ENCODE peak calls at places on chromosomes 5 and 9, in four cellular contexts. One of them, this sample, is unnamed.

GRCh38 chr5:170809551-170809950 is 26.0 kb downstream of the GABRP start:
- DNase-seq in HepG2: no peak
- DNase-seq in K562: peak; percentile 11
- DNase-seq in GM12878: no peak
- DNase-seq in this sample: peak; percentile 67

GRCh38 chr9:19102181-19102630 is 498 bp downstream of the HAUS6 start:
- DNase-seq in HepG2: peak; percentile 62
- DNase-seq in K562: peak; percentile 34
- DNase-seq in GM12878: no peak
- DNase-seq in this sample: peak; percentile 56

GRCh38 chr9:37144762-37145161 is 24.4 kb downstream of the ZCCHC7 start:
- DNase-seq in HepG2: peak; percentile 15
- DNase-seq in K562: peak; percentile 16
- DNase-seq in GM12878: peak; percentile 82
- DNase-seq in this sample: no peak

GRCh38 chr9:35859310-35859994 is 10.7 kb downstream of the OR13J1 start:
- DNase-seq in HepG2: no peak
- DNase-seq in K562: no peak
- DNase-seq in GM12878: no peak
- DNase-seq in this sample: no peak

GRCh38 chr9:130304141-130304540 is 38.6 kb downstream of the HMCN2 start:
- DNase-seq in HepG2: no peak
- DNase-seq in K562: no peak
- DNase-seq in GM12878: no peak
- DNase-seq in this sample: no peak

GRCh38 chr9:100196215-100196614 is 97.2 kb downstream of the INVS start:
- DNase-seq in HepG2: no peak
- DNase-seq in K562: no peak
- DNase-seq in GM12878: no peak
- DNase-seq in this sample: no peak

GRCh38 chr5:15425802-15426201 is 74.2 kb upstream of the FBXL7 start:
- DNase-seq in HepG2: no peak
- DNase-seq in K562: no peak
- DNase-seq in GM12878: no peak
- DNase-seq in this sample: no peak

GRCh38 chr5:150258126-150258525 is 31.4 kb downstream of the CAMK2A start:
- DNase-seq in HepG2: no peak
- DNase-seq in K562: no peak
- DNase-seq in GM12878: no peak
- DNase-seq in this sample: no peak

GRCh38 chr5:140628711-140629110 is 4.3 kb downstream of the CD14 start:
- DNase-seq in HepG2: no peak
- DNase-seq in K562: no peak
- DNase-seq in GM12878: no peak
- DNase-seq in this sample: no peak

GRCh38 chr9:79246170-79246569 is 325.6 kb upstream of the TLE4 start:
- DNase-seq in HepG2: no peak
- DNase-seq in K562: no peak
- DNase-seq in GM12878: no peak
- DNase-seq in this sample: no peak

GRCh38 chr9:126283799-126284465 is 42.7 kb upstream of the MVB12B start:
- DNase-seq in HepG2: no peak
- DNase-seq in K562: no peak
- DNase-seq in GM12878: no peak
- DNase-seq in this sample: no peak

GRCh38 chr9:127586537-127586936 is 25.5 kb upstream of the STXBP1 start:
- DNase-seq in HepG2: peak; percentile 75
- DNase-seq in K562: peak; percentile 77
- DNase-seq in GM12878: no peak
- DNase-seq in this sample: peak; percentile 79

GRCh38 chr5:148687427-148687826 is 33.1 kb upstream of the HTR4 start:
- DNase-seq in HepG2: peak; percentile 57
- DNase-seq in K562: peak; percentile 73
- DNase-seq in GM12878: no peak
- DNase-seq in this sample: peak; percentile 49

GRCh38 chr5:148685520-148686134 is 31.3 kb upstream of the HTR4 start:
- DNase-seq in HepG2: no peak
- DNase-seq in K562: no peak
- DNase-seq in GM12878: no peak
- DNase-seq in this sample: no peak

GRCh38 chr5:148690945-148691344 is 36.6 kb upstream of the HTR4 start:
- DNase-seq in HepG2: no peak
- DNase-seq in K562: no peak
- DNase-seq in GM12878: no peak
- DNase-seq in this sample: no peak

GRCh38 chr5:148688787-148689186 is 34.5 kb upstream of the HTR4 start:
- DNase-seq in HepG2: no peak
- DNase-seq in K562: no peak
- DNase-seq in GM12878: no peak
- DNase-seq in this sample: no peak

GRCh38 chr5:148687871-148688270 is 33.5 kb upstream of the HTR4 start:
- DNase-seq in HepG2: no peak
- DNase-seq in K562: no peak
- DNase-seq in GM12878: no peak
- DNase-seq in this sample: no peak
- TF ChIP-seq BHLHE40 in HepG2: no peak
- TF ChIP-seq BHLHE40 in K562: no peak
- TF ChIP-seq BHLHE40 in GM12878: no peak
- TF ChIP-seq BHLHE40 in this sample: no peak

DNA sequence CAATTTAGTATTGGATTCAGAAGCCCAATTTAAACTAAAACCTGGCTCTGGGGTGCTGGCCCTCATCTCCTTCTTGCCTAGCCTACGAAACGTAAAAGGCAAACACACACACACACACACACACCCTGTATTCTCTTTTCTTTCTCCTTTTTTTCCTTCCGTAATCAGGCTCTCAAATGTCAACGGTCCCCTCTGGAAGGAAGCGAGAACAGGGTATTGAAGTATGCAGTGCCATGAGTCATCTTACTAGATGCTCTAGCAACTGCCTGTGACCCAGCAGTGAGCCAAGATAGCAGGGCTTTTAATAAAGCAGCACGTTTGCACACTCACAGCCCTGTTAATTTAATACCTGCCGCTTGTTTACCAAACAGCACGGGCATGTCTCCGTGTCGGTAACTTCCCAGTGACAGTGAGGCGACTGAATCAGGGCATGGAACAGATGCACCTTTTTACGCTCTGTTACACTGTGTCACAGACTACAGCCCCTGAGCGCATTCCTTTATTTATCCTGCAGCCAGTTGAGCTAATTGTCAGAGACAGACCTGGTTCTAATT is 243.8 kb downstream of the BNC2 start:
- DNase-seq in HepG2: no peak
- DNase-seq in K562: no peak
- DNase-seq in GM12878: no peak
- DNase-seq in this sample: peak; percentile 20
- TF ChIP-seq FOXM1 in HepG2: no peak
- TF ChIP-seq FOXM1 in K562: no peak
- TF ChIP-seq FOXM1 in GM12878: no peak
- TF ChIP-seq FOXM1 in this sample: no peak

GRCh38 chr5:145619806-145620205 is 215.3 kb downstream of the PRELID2 start:
- DNase-seq in HepG2: no peak
- DNase-seq in K562: no peak
- DNase-seq in GM12878: no peak
- DNase-seq in this sample: no peak
- TF ChIP-seq BHLHE40 in HepG2: no peak
- TF ChIP-seq BHLHE40 in K562: no peak
- TF ChIP-seq BHLHE40 in GM12878: no peak
- TF ChIP-seq BHLHE40 in this sample: no peak

GRCh38 chr5:54766748-54767147 is 218.6 kb downstream of the ESM1 start:
- DNase-seq in HepG2: no peak
- DNase-seq in K562: no peak
- DNase-seq in GM12878: no peak
- DNase-seq in this sample: no peak

GRCh38 chr5:54764102-54764501 is 221.3 kb downstream of the ESM1 start:
- DNase-seq in HepG2: no peak
- DNase-seq in K562: no peak
- DNase-seq in GM12878: no peak
- DNase-seq in this sample: no peak

GRCh38 chr5:54765327-54765726 is 220.1 kb downstream of the ESM1 start:
- DNase-seq in HepG2: no peak
- DNase-seq in K562: no peak
- DNase-seq in GM12878: no peak
- DNase-seq in this sample: no peak

GRCh38 chr5:54761213-54761701 is 224.1 kb downstream of the ESM1 start:
- DNase-seq in HepG2: no peak
- DNase-seq in K562: no peak
- DNase-seq in GM12878: no peak
- DNase-seq in this sample: no peak

DNA sequence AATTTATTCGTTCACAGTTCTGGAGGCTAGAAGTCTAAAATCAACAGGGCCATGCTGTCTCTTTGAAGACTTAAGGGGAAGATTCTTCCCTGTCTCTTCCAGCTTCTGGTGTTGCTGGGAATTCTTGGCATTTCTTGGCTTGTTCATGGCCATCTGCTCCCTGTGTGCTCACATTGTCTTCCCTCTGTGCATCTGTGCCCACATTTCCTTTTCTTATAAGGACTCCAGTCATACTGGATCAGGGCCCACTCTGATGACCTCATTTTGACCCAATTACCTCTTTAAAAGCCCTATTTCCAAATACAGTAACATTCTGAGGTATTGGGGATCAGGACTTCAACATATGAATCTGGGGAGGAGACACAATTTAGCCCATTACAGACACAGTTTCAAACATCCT is 220.7 kb downstream of the ESM1 start:
- DNase-seq in HepG2: no peak
- DNase-seq in K562: no peak
- DNase-seq in GM12878: no peak
- DNase-seq in this sample: no peak
- TF ChIP-seq FOXM1 in HepG2: no peak
- TF ChIP-seq FOXM1 in K562: no peak
- TF ChIP-seq FOXM1 in GM12878: no peak
- TF ChIP-seq FOXM1 in this sample: no peak

This sample was measured in HEK293T.